ENCODE peak calls at places on chromosome 19, in five cellular contexts. One of them, this sample, is unnamed.
A peak's percentile ranks its signal among the peaks of the same experiment; 100 is the strongest.

GRCh38 chr19:18023596-18024212 is 15.7 kb downstream of the ARRDC2 start:
- DNase-seq in IMR-90: no peak
- DNase-seq in K562: no peak
- DNase-seq in A549: no peak
- DNase-seq in SK-N-SH: no peak
- DNase-seq in this sample: no peak

GRCh38 chr19:907183-907853 is 5.7 kb downstream of the R3HDM4 start:
- DNase-seq in IMR-90: no peak
- DNase-seq in A549: no peak
- DNase-seq in SK-N-SH: no peak
- DNase-seq in K562: peak; percentile 99
- DNase-seq in this sample: no peak

GRCh38 chr19:8325454-8325853 is 4.2 kb downstream of the RPS28 start:
- DNase-seq in A549: no peak
- DNase-seq in K562: no peak
- DNase-seq in IMR-90: no peak
- DNase-seq in SK-N-SH: no peak
- DNase-seq in this sample: no peak

GRCh38 chr19:48724796-48725753 is 5.5 kb upstream of the MAMSTR start:
- DNase-seq in IMR-90: peak; percentile 93
- DNase-seq in A549: peak; percentile 59
- DNase-seq in SK-N-SH: peak; percentile 75
- DNase-seq in K562: peak; percentile 81
- DNase-seq in this sample: no peak

GRCh38 chr19:6059996-6060599 is 50.2 kb downstream of the RFX2 start:
- DNase-seq in A549: no peak
- DNase-seq in IMR-90: no peak
- DNase-seq in SK-N-SH: no peak
- DNase-seq in K562: no peak
- DNase-seq in this sample: no peak

GRCh38 chr19:46787331-46788100 is 878 bp downstream of the SLC1A5 start:
- DNase-seq in SK-N-SH: peak; percentile 74
- DNase-seq in A549: peak; percentile 86
- DNase-seq in K562: peak; percentile 67
- DNase-seq in IMR-90: peak; percentile 63
- DNase-seq in this sample: no peak

GRCh38 chr19:11377237-11377636 is 2.8 kb downstream of the SWSAP1 start:
- DNase-seq in A549: peak; percentile 46
- DNase-seq in SK-N-SH: no peak
- DNase-seq in K562: peak; percentile 57
- DNase-seq in IMR-90: peak; percentile 94
- DNase-seq in this sample: no peak

GRCh38 chr19:14005381-14006084 is 587 bp downstream of the RFX1 start:
- DNase-seq in SK-N-SH: peak; percentile 93
- DNase-seq in IMR-90: peak; percentile 75
- DNase-seq in K562: peak; percentile 94
- DNase-seq in A549: peak; percentile 33
- DNase-seq in this sample: peak; percentile 39

GRCh38 chr19:49871349-49871985 is 4.1 kb upstream of the PNKP start:
- DNase-seq in K562: no peak
- DNase-seq in SK-N-SH: no peak
- DNase-seq in IMR-90: no peak
- DNase-seq in A549: no peak
- DNase-seq in this sample: no peak

GRCh38 chr19:49866933-49867782 is at the start of gene PNKP:
- DNase-seq in A549: peak; percentile 96
- DNase-seq in SK-N-SH: peak; percentile 92
- DNase-seq in IMR-90: peak; percentile 85
- DNase-seq in K562: peak; percentile 94
- DNase-seq in this sample: no peak

GRCh38 chr19:49870309-49870901 is 3.0 kb upstream of the PNKP start:
- DNase-seq in K562: peak; percentile 62
- DNase-seq in IMR-90: no peak
- DNase-seq in SK-N-SH: no peak
- DNase-seq in A549: no peak
- DNase-seq in this sample: no peak

GRCh38 chr19:49869484-49870308 is 2.3 kb upstream of the PNKP start:
- DNase-seq in IMR-90: peak; percentile 100
- DNase-seq in A549: peak; percentile 99
- DNase-seq in SK-N-SH: peak; percentile 90
- DNase-seq in K562: peak; percentile 99
- DNase-seq in this sample: peak; percentile 100

GRCh38 chr19:49869009-49869483 is 1.7 kb upstream of the PNKP start:
- DNase-seq in A549: no peak
- DNase-seq in IMR-90: no peak
- DNase-seq in SK-N-SH: peak; percentile 60
- DNase-seq in K562: no peak
- DNase-seq in this sample: no peak
- TF ChIP-seq RCOR1 in A549: no peak
- TF ChIP-seq RCOR1 in IMR-90: no peak
- TF ChIP-seq RCOR1 in SK-N-SH: no peak
- TF ChIP-seq RCOR1 in K562: no peak
- TF ChIP-seq RCOR1 in this sample: no peak

GRCh38 chr19:28045621-28046020 is 1167.3 kb downstream of the UQCRFS1 start:
- DNase-seq in A549: no peak
- DNase-seq in SK-N-SH: no peak
- DNase-seq in K562: no peak
- DNase-seq in IMR-90: no peak
- DNase-seq in this sample: no peak

GRCh38 chr19:28039677-28040381 is 1173.1 kb downstream of the UQCRFS1 start:
- DNase-seq in K562: no peak
- DNase-seq in A549: no peak
- DNase-seq in IMR-90: no peak
- DNase-seq in SK-N-SH: no peak
- DNase-seq in this sample: no peak

GRCh38 chr19:28046932-28047331 is 1166.0 kb downstream of the UQCRFS1 start:
- DNase-seq in A549: no peak
- DNase-seq in K562: no peak
- DNase-seq in IMR-90: no peak
- DNase-seq in SK-N-SH: no peak
- DNase-seq in this sample: no peak

GRCh38 chr19:28042516-28042915 is 1170.4 kb downstream of the UQCRFS1 start:
- DNase-seq in K562: no peak
- DNase-seq in SK-N-SH: no peak
- DNase-seq in IMR-90: no peak
- DNase-seq in A549: no peak
- DNase-seq in this sample: no peak

DNA sequence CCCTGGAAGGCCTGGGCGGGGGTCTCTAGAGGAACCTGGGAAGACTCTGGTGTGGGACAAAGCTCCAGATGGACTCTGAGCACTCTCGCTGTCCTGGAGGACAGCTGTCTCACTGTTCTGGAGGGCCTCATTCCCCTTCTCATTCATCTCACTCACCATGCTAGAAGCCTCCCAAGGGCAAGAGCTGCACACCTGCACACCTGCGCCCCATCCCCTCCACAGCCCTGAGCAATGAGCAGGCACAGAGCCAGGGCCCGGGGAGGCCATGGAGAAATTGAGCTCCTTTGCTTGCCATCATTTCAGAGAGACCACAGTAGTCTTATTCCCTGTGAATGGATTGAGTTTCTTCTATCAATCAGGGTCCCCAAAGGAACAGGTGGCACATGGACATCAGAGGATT is 1168.5 kb downstream of the UQCRFS1 start:
- DNase-seq in IMR-90: no peak
- DNase-seq in SK-N-SH: no peak
- DNase-seq in K562: no peak
- DNase-seq in A549: no peak
- DNase-seq in this sample: no peak
- TF ChIP-seq RCOR1 in IMR-90: no peak
- TF ChIP-seq RCOR1 in SK-N-SH: no peak
- TF ChIP-seq RCOR1 in K562: no peak
- TF ChIP-seq RCOR1 in A549: no peak
- TF ChIP-seq RCOR1 in this sample: no peak

DNA sequence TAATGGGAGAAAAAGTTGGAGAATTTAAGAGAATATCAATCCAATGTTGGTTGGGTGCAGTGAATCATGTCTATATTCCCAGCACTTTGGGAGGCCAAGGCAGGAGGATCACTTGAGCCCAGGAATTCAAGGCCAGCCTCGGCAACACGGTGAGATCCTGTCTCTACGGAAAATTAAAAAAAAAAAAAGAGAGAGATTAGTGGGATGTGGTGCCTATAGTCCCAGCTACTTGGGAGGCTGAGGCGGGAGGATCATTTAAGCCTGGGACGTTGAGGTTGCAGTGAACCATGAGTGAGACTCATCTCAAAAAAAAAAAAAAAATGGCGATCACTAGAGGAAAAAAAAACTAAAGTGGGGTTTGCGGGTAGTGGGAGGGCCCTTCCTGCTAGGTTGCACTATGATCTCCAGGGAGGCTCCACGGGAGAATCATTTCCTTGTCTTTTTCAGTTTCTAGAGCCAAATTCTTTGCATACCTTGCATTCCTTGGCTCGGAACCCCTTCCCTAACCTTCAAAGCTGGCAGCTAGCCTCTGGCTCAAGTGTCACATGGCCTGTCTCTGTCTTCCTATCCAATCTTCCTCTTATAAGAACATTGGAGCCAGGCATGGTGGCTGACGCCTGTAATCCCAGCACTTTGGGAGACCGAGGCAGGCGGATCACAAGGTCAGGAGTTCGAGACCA is 5.8 kb upstream of the ERCC2 start:
- DNase-seq in K562: no peak
- DNase-seq in IMR-90: peak; percentile 94
- DNase-seq in SK-N-SH: peak; percentile 10
- DNase-seq in A549: peak; percentile 64
- DNase-seq in this sample: no peak
- TF ChIP-seq RCOR1 in K562: no peak
- TF ChIP-seq RCOR1 in IMR-90: no peak
- TF ChIP-seq RCOR1 in SK-N-SH: no peak
- TF ChIP-seq RCOR1 in A549: no peak
- TF ChIP-seq RCOR1 in this sample: no peak

GRCh38 chr19:55369651-55370304 is 485 bp downstream of the IL11 start:
- DNase-seq in SK-N-SH: peak; percentile 96
- DNase-seq in IMR-90: peak; percentile 76
- DNase-seq in A549: peak; percentile 98
- DNase-seq in K562: peak; percentile 52
- DNase-seq in this sample: no peak
- TF ChIP-seq RCOR1 in SK-N-SH: no peak
- TF ChIP-seq RCOR1 in IMR-90: no peak
- TF ChIP-seq RCOR1 in A549: no peak
- TF ChIP-seq RCOR1 in K562: no peak
- TF ChIP-seq RCOR1 in this sample: no peak

GRCh38 chr19:39413269-39413902 is 917 bp downstream of the PLEKHG2 start:
- DNase-seq in SK-N-SH: peak; percentile 88
- DNase-seq in IMR-90: peak; percentile 60
- DNase-seq in K562: peak; percentile 39
- DNase-seq in A549: peak; percentile 74
- DNase-seq in this sample: no peak

GRCh38 chr19:39412867-39413268 is 399 bp downstream of the PLEKHG2 start:
- DNase-seq in A549: no peak
- DNase-seq in IMR-90: no peak
- DNase-seq in SK-N-SH: no peak
- DNase-seq in K562: no peak
- DNase-seq in this sample: no peak

GRCh38 chr19:39412100-39412866 is at the start of gene PLEKHG2:
- DNase-seq in A549: peak; percentile 100
- DNase-seq in SK-N-SH: peak; percentile 95
- DNase-seq in K562: peak; percentile 99
- DNase-seq in IMR-90: peak; percentile 100
- DNase-seq in this sample: peak; percentile 99

GRCh38 chr19:39415111-39416046 is 2.9 kb downstream of the PLEKHG2 start:
- DNase-seq in SK-N-SH: no peak
- DNase-seq in K562: no peak
- DNase-seq in IMR-90: no peak
- DNase-seq in A549: no peak
- DNase-seq in this sample: no peak

GRCh38 chr19:39413903-39414608 is 1.6 kb downstream of the PLEKHG2 start:
- DNase-seq in IMR-90: peak; percentile 28
- DNase-seq in A549: peak; percentile 91
- DNase-seq in SK-N-SH: peak; percentile 81
- DNase-seq in K562: peak; percentile 48
- DNase-seq in this sample: no peak
- TF ChIP-seq RCOR1 in IMR-90: no peak
- TF ChIP-seq RCOR1 in A549: peak; percentile 86
- TF ChIP-seq RCOR1 in SK-N-SH: no peak
- TF ChIP-seq RCOR1 in K562: no peak
- TF ChIP-seq RCOR1 in this sample: no peak

DNA sequence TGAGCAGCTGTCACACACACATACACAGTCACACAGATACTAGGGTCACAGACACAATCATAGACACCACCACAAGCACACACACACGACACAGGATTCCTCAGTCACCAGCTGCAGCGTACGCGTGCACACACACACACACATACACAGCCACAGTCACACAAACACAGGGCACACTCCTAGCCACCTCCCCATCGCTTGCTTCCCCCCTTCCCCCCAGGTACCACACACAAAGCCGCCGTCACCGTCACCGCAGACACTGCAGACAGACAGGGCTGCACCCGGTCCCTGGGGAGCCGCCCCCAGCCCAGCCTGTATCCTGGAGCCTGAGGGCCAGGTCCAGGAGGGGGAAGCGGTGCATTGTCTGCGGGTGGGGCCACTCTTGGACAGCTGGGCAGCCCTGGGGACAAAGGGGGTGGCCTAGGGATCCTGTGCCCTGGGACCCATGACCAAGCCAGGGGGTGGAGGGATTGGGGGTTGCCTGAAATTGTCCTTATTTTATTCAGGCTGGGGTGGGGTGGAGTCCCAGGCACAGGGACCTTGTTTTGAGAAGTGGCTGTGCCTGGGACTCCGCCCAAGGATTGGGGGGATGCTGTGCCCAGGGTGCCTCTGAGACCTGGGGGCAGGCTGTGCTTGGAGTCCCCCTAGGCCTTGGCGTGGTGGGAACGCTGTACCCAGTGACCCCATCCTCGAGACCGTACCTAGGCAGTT is 957 bp downstream of the NUMBL start:
- DNase-seq in K562: peak; percentile 68
- DNase-seq in IMR-90: no peak
- DNase-seq in SK-N-SH: peak; percentile 71
- DNase-seq in A549: no peak
- DNase-seq in this sample: no peak
- TF ChIP-seq RCOR1 in K562: no peak
- TF ChIP-seq RCOR1 in IMR-90: no peak
- TF ChIP-seq RCOR1 in SK-N-SH: no peak
- TF ChIP-seq RCOR1 in A549: no peak
- TF ChIP-seq RCOR1 in this sample: no peak